ENCODE peak calls at places on chromosome 7, in seven cellular contexts. One of them, this sample, is unnamed.

GRCh38 chr7:80206763-80207162 is 72.1 kb downstream of the GNAI1 start:
- DNase-seq in A549: no peak
- DNase-seq in ovary: no peak
- DNase-seq in IMR-90: no peak
- DNase-seq in tibial artery: no peak
- DNase-seq in OCI-LY7: no peak
- DNase-seq in H1: no peak
- DNase-seq in this sample: no peak

GRCh38 chr7:29924684-29925083 is 64.9 kb downstream of the SCRN1 start:
- DNase-seq in A549: no peak
- DNase-seq in ovary: no peak
- DNase-seq in IMR-90: no peak
- DNase-seq in tibial artery: no peak
- DNase-seq in OCI-LY7: no peak
- DNase-seq in H1: no peak
- DNase-seq in this sample: no peak

GRCh38 chr7:42235734-42236133 is 1.3 kb downstream of the GLI3 start:
- DNase-seq in A549: no peak
- DNase-seq in ovary: peak; percentile 55
- DNase-seq in IMR-90: no peak
- DNase-seq in tibial artery: no peak
- DNase-seq in OCI-LY7: no peak
- DNase-seq in H1: no peak
- DNase-seq in this sample: no peak

GRCh38 chr7:70208236-70209063 is 610.2 kb downstream of the AUTS2 start:
- DNase-seq in A549: no peak
- DNase-seq in ovary: no peak
- DNase-seq in IMR-90: no peak
- DNase-seq in tibial artery: no peak
- DNase-seq in OCI-LY7: no peak
- DNase-seq in H1: no peak
- DNase-seq in this sample: no peak

GRCh38 chr7:31416381-31416780 is 75.9 kb upstream of the NEUROD6 start:
- DNase-seq in A549: no peak
- DNase-seq in ovary: no peak
- DNase-seq in IMR-90: no peak
- DNase-seq in tibial artery: no peak
- DNase-seq in OCI-LY7: no peak
- DNase-seq in H1: no peak
- DNase-seq in this sample: no peak

GRCh38 chr7:1987084-1987535 is 245.6 kb downstream of the MAD1L1 start:
- DNase-seq in A549: no peak
- DNase-seq in ovary: no peak
- DNase-seq in IMR-90: no peak
- DNase-seq in tibial artery: no peak
- DNase-seq in OCI-LY7: no peak
- DNase-seq in H1: no peak
- DNase-seq in this sample: no peak

GRCh38 chr7:132430863-132431822 is 145.1 kb downstream of the PLXNA4 start:
- DNase-seq in A549: peak; percentile 36
- DNase-seq in ovary: no peak
- DNase-seq in IMR-90: peak; percentile 72
- DNase-seq in tibial artery: no peak
- DNase-seq in OCI-LY7: no peak
- DNase-seq in H1: no peak
- DNase-seq in this sample: no peak

GRCh38 chr7:26151953-26152781 is at the start of gene NFE2L3:
- DNase-seq in A549: peak; percentile 64
- DNase-seq in ovary: peak; percentile 47
- DNase-seq in IMR-90: peak; percentile 63
- DNase-seq in tibial artery: peak; percentile 75
- DNase-seq in OCI-LY7: peak; percentile 92
- DNase-seq in H1: no peak
- DNase-seq in this sample: peak; percentile 70

GRCh38 chr7:152647009-152647408 is 28.9 kb downstream of the XRCC2 start:
- DNase-seq in A549: no peak
- DNase-seq in ovary: no peak
- DNase-seq in IMR-90: no peak
- DNase-seq in tibial artery: no peak
- DNase-seq in OCI-LY7: no peak
- DNase-seq in H1: no peak
- DNase-seq in this sample: no peak

GRCh38 chr7:32036557-32036956 is 33.6 kb downstream of the PDE1C start:
- DNase-seq in A549: no peak
- DNase-seq in ovary: no peak
- DNase-seq in IMR-90: peak; percentile 54
- DNase-seq in tibial artery: no peak
- DNase-seq in OCI-LY7: no peak
- DNase-seq in H1: no peak
- DNase-seq in this sample: no peak

GRCh38 chr7:2720024-2720423 is 32.0 kb downstream of the AMZ1 start:
- DNase-seq in A549: no peak
- DNase-seq in ovary: no peak
- DNase-seq in IMR-90: no peak
- DNase-seq in tibial artery: no peak
- DNase-seq in OCI-LY7: no peak
- DNase-seq in H1: no peak
- DNase-seq in this sample: no peak

GRCh38 chr7:159067870-159068787 is 76.5 kb downstream of the VIPR2 start:
- DNase-seq in A549: no peak
- DNase-seq in ovary: peak; percentile 74
- DNase-seq in IMR-90: no peak
- DNase-seq in tibial artery: peak; percentile 95
- DNase-seq in OCI-LY7: no peak
- DNase-seq in H1: no peak
- DNase-seq in this sample: no peak

GRCh38 chr7:98224701-98225181 is 13.5 kb downstream of the BHLHA15 start:
- DNase-seq in A549: no peak
- DNase-seq in ovary: no peak
- DNase-seq in IMR-90: no peak
- DNase-seq in tibial artery: no peak
- DNase-seq in OCI-LY7: no peak
- DNase-seq in H1: no peak
- DNase-seq in this sample: no peak

GRCh38 chr7:142516038-142516501 is 233.2 kb upstream of the PRSS1 start:
- DNase-seq in A549: peak; percentile 38
- DNase-seq in ovary: no peak
- DNase-seq in IMR-90: peak; percentile 72
- DNase-seq in tibial artery: no peak
- DNase-seq in OCI-LY7: peak; percentile 67
- DNase-seq in H1: no peak
- DNase-seq in this sample: peak; percentile 50

GRCh38 chr7:70285176-70285575 is 686.9 kb downstream of the AUTS2 start:
- DNase-seq in A549: no peak
- DNase-seq in ovary: no peak
- DNase-seq in IMR-90: no peak
- DNase-seq in tibial artery: no peak
- DNase-seq in OCI-LY7: no peak
- DNase-seq in H1: no peak
- DNase-seq in this sample: no peak

GRCh38 chr7:107045195-107045960 is 873 bp downstream of the PRKAR2B start:
- DNase-seq in A549: no peak
- DNase-seq in ovary: no peak
- DNase-seq in IMR-90: peak; percentile 5
- DNase-seq in tibial artery: no peak
- DNase-seq in OCI-LY7: peak; percentile 46
- DNase-seq in H1: no peak
- DNase-seq in this sample: no peak

GRCh38 chr7:155947051-155947450 is 134.8 kb upstream of the SHH start:
- DNase-seq in A549: no peak
- DNase-seq in ovary: no peak
- DNase-seq in IMR-90: peak; percentile 54
- DNase-seq in tibial artery: no peak
- DNase-seq in OCI-LY7: no peak
- DNase-seq in H1: no peak
- DNase-seq in this sample: no peak

GRCh38 chr7:17043012-17043877 is 161.5 kb upstream of the AGR3 start:
- DNase-seq in A549: no peak
- DNase-seq in ovary: no peak
- DNase-seq in IMR-90: peak; percentile 50
- DNase-seq in tibial artery: no peak
- DNase-seq in OCI-LY7: no peak
- DNase-seq in H1: no peak
- DNase-seq in this sample: no peak

GRCh38 chr7:17044868-17045267 is 163.1 kb upstream of the AGR3 start:
- DNase-seq in A549: no peak
- DNase-seq in ovary: no peak
- DNase-seq in IMR-90: no peak
- DNase-seq in tibial artery: no peak
- DNase-seq in OCI-LY7: no peak
- DNase-seq in H1: no peak
- DNase-seq in this sample: no peak

GRCh38 chr7:17042211-17042610 is 160.4 kb upstream of the AGR3 start:
- DNase-seq in A549: no peak
- DNase-seq in ovary: no peak
- DNase-seq in IMR-90: no peak
- DNase-seq in tibial artery: no peak
- DNase-seq in OCI-LY7: no peak
- DNase-seq in H1: no peak
- DNase-seq in this sample: no peak

GRCh38 chr7:17046666-17047065 is 164.9 kb upstream of the AGR3 start:
- DNase-seq in A549: no peak
- DNase-seq in ovary: no peak
- DNase-seq in IMR-90: no peak
- DNase-seq in tibial artery: no peak
- DNase-seq in OCI-LY7: no peak
- DNase-seq in H1: no peak
- DNase-seq in this sample: no peak

GRCh38 chr7:17044396-17044795 is 162.6 kb upstream of the AGR3 start:
- DNase-seq in A549: no peak
- DNase-seq in ovary: no peak
- DNase-seq in IMR-90: no peak
- DNase-seq in tibial artery: no peak
- DNase-seq in OCI-LY7: no peak
- DNase-seq in H1: no peak
- DNase-seq in this sample: no peak
- H3K4me3 ChIP-seq in A549: no peak overlapping the region
- H3K4me3 ChIP-seq in ovary: no peak overlapping the region
- H3K4me3 ChIP-seq in IMR-90: no peak overlapping the region
- H3K4me3 ChIP-seq in tibial artery: no peak overlapping the region
- H3K4me3 ChIP-seq in OCI-LY7: no peak overlapping the region
- H3K4me3 ChIP-seq in H1: no peak overlapping the region
- H3K4me3 ChIP-seq in this sample: no peak overlapping the region

DNA sequence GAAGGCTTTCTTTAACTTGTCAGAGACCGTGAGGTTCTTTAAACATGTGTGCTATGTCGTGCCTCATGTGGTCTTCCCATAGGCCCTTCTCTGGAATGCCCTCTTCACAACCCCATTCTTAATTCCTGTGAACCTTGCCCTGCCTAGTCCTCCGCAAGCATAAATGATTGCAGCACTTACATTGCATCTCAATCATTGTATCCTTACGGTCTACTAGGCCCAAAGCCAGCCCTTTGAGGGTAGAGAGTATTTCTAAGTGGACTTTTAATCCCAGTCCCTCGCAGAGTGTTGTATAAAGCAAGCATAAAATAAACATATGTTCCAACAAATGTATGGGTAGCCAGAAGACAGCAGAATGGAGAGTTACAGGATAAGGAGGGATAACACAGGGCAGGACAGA is 92.1 kb upstream of the FAM133B start:
- DNase-seq in A549: no peak
- DNase-seq in ovary: no peak
- DNase-seq in IMR-90: no peak
- DNase-seq in tibial artery: no peak
- DNase-seq in OCI-LY7: no peak
- DNase-seq in H1: no peak
- DNase-seq in this sample: no peak
- H3K27ac ChIP-seq in A549: no peak overlapping the region
- H3K27ac ChIP-seq in ovary: no peak overlapping the region
- H3K27ac ChIP-seq in IMR-90: no peak overlapping the region
- H3K27ac ChIP-seq in tibial artery: no peak overlapping the region
- H3K27ac ChIP-seq in OCI-LY7: no peak overlapping the region
- H3K27ac ChIP-seq in H1: no peak overlapping the region
- H3K27ac ChIP-seq in this sample: no peak overlapping the region

GRCh38 chr7:45917064-45917463 is 4.0 kb downstream of the IGFBP3 start:
- DNase-seq in A549: no peak
- DNase-seq in ovary: no peak
- DNase-seq in IMR-90: no peak
- DNase-seq in tibial artery: no peak
- DNase-seq in OCI-LY7: no peak
- DNase-seq in H1: no peak
- DNase-seq in this sample: no peak
- TF ChIP-seq CTCF in A549: no peak
- TF ChIP-seq CTCF in ovary: no peak
- TF ChIP-seq CTCF in IMR-90: no peak
- TF ChIP-seq CTCF in tibial artery: no peak
- TF ChIP-seq CTCF in OCI-LY7: no peak
- TF ChIP-seq CTCF in H1: no peak
- TF ChIP-seq CTCF in this sample: no peak

GRCh38 chr7:19105546-19105945 is 11.9 kb downstream of the TWIST1 start:
- DNase-seq in A549: no peak
- DNase-seq in ovary: no peak
- DNase-seq in IMR-90: no peak
- DNase-seq in tibial artery: no peak
- DNase-seq in OCI-LY7: no peak
- DNase-seq in H1: no peak
- DNase-seq in this sample: no peak

GRCh38 chr7:19108985-19109946 is 8.2 kb downstream of the TWIST1 start:
- DNase-seq in A549: no peak
- DNase-seq in ovary: no peak
- DNase-seq in IMR-90: no peak
- DNase-seq in tibial artery: no peak
- DNase-seq in OCI-LY7: no peak
- DNase-seq in H1: no peak
- DNase-seq in this sample: no peak

GRCh38 chr7:19107392-19108147 is 9.9 kb downstream of the TWIST1 start:
- DNase-seq in A549: no peak
- DNase-seq in ovary: no peak
- DNase-seq in IMR-90: peak; percentile 68
- DNase-seq in tibial artery: peak; percentile 66
- DNase-seq in OCI-LY7: no peak
- DNase-seq in H1: no peak
- DNase-seq in this sample: no peak

GRCh38 chr7:19107142-19107391 is 10.4 kb downstream of the TWIST1 start:
- DNase-seq in A549: no peak
- DNase-seq in ovary: no peak
- DNase-seq in IMR-90: no peak
- DNase-seq in tibial artery: no peak
- DNase-seq in OCI-LY7: no peak
- DNase-seq in H1: no peak
- DNase-seq in this sample: no peak

DNA sequence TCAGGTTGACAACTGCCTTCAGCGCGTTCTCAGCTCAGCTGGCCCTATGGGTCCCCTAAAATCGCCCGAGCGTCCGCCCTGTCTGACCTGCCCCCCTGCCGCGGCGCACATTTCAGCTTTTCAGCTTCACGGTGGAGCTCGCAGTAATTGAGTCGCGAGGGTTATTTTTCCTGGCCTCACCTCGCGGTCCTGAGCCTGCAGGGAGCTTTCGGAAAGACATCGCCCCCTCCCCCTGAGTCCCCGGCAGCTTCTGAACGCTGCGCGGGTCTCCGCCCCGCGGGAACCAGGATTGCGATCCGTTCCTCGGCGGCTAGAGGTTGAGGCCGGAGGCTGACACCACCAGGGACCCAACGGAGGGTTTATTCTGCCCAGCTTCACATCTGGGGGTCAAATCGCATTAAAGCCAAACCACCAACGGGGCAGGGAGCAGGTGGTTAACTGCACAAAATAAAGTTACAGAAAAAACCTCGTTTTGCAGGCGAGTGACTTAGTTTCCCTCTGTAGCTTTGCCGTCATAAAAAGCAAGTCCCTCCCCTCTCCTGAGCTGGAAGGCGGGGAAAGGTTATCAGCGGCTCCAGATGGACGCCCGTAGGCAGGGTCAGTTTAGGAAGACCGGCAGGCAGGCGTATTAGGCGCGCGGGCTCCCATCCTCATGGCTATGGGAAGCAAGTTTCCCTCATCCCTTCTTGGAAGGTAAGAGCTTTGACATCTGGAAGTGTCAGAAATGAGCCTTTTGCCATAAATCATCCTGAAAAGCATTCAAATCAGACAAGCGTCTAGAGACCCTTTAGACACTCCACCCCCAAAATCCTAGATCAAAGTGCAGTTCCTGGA is 10.9 kb downstream of the TWIST1 start:
- DNase-seq in A549: no peak
- DNase-seq in ovary: no peak
- DNase-seq in IMR-90: no peak
- DNase-seq in tibial artery: no peak
- DNase-seq in OCI-LY7: no peak
- DNase-seq in H1: no peak
- DNase-seq in this sample: no peak
- H3K4me3 ChIP-seq in A549: no peak overlapping the region
- H3K4me3 ChIP-seq in ovary: peak overlapping the region; percentile 42
- H3K4me3 ChIP-seq in IMR-90: peak overlapping the region; percentile 13
- H3K4me3 ChIP-seq in tibial artery: peak overlapping the region; percentile 49
- H3K4me3 ChIP-seq in OCI-LY7: no peak overlapping the region
- H3K4me3 ChIP-seq in H1: peak overlapping the region; percentile 62
- H3K4me3 ChIP-seq in this sample: peak overlapping the region; percentile 2